ENCODE peak calls at places on chromosomes 1 and 21, in six cellular contexts. One of them, this sample, is unnamed.

GRCh38 chr1:99685516-99686180 is 39.7 kb downstream of the PALMD start:
- DNase-seq in NCI-H1092: peak
- DNase-seq in transverse colon: peak
- DNase-seq in effector memory CD8-positive, alpha-beta T cell: peak
- DNase-seq in GM23248: peak
- DNase-seq in WTC11: peak
- DNase-seq in this sample: no peak

GRCh38 chr1:116681343-116681899 is 13.9 kb upstream of the IGSF3 start:
- DNase-seq in GM23248: no peak
- DNase-seq in transverse colon: no peak
- DNase-seq in effector memory CD8-positive, alpha-beta T cell: no peak
- DNase-seq in WTC11: no peak
- DNase-seq in NCI-H1092: no peak
- DNase-seq in this sample: no peak

GRCh38 chr1:240946926-240947325 is 335.0 kb upstream of the GREM2 start:
- DNase-seq in effector memory CD8-positive, alpha-beta T cell: no peak
- DNase-seq in WTC11: peak
- DNase-seq in GM23248: peak
- DNase-seq in transverse colon: peak
- DNase-seq in NCI-H1092: no peak
- DNase-seq in this sample: no peak

GRCh38 chr1:45493116-45493697 is 2.2 kb upstream of the TESK2 start:
- DNase-seq in GM23248: peak
- DNase-seq in WTC11: peak
- DNase-seq in NCI-H1092: peak
- DNase-seq in transverse colon: peak
- DNase-seq in effector memory CD8-positive, alpha-beta T cell: peak
- DNase-seq in this sample: no peak

GRCh38 chr1:184033711-184034167 is 3.8 kb downstream of the COLGALT2 start:
- DNase-seq in GM23248: peak
- DNase-seq in NCI-H1092: no peak
- DNase-seq in transverse colon: no peak
- DNase-seq in WTC11: no peak
- DNase-seq in effector memory CD8-positive, alpha-beta T cell: no peak
- DNase-seq in this sample: no peak

GRCh38 chr21:44989538-44989888 is 49.7 kb downstream of the SLX9 start:
- DNase-seq in WTC11: no peak
- DNase-seq in transverse colon: no peak
- DNase-seq in effector memory CD8-positive, alpha-beta T cell: no peak
- DNase-seq in NCI-H1092: no peak
- DNase-seq in GM23248: no peak
- DNase-seq in this sample: no peak

GRCh38 chr1:50978852-50979781 is 9.1 kb downstream of the CDKN2C start:
- DNase-seq in GM23248: no peak
- DNase-seq in effector memory CD8-positive, alpha-beta T cell: no peak
- DNase-seq in WTC11: no peak
- DNase-seq in transverse colon: peak
- DNase-seq in NCI-H1092: peak
- DNase-seq in this sample: no peak

GRCh38 chr1:41272601-41273000 is 30.5 kb upstream of the SCMH1 start:
- DNase-seq in transverse colon: no peak
- DNase-seq in GM23248: no peak
- DNase-seq in NCI-H1092: no peak
- DNase-seq in effector memory CD8-positive, alpha-beta T cell: no peak
- DNase-seq in WTC11: no peak
- DNase-seq in this sample: no peak

GRCh38 chr1:225617479-225617878 is 35.4 kb downstream of the ENAH start:
- DNase-seq in WTC11: no peak
- DNase-seq in NCI-H1092: no peak
- DNase-seq in GM23248: peak
- DNase-seq in transverse colon: no peak
- DNase-seq in effector memory CD8-positive, alpha-beta T cell: no peak
- DNase-seq in this sample: no peak

GRCh38 chr1:197619008-197619640 is 156.2 kb downstream of the DENND1B start:
- DNase-seq in NCI-H1092: no peak
- DNase-seq in effector memory CD8-positive, alpha-beta T cell: no peak
- DNase-seq in GM23248: peak
- DNase-seq in WTC11: no peak
- DNase-seq in transverse colon: no peak
- DNase-seq in this sample: no peak

GRCh38 chr1:10794724-10795304 is 1.6 kb downstream of the CASZ1 start:
- DNase-seq in effector memory CD8-positive, alpha-beta T cell: no peak
- DNase-seq in WTC11: peak
- DNase-seq in GM23248: peak
- DNase-seq in transverse colon: no peak
- DNase-seq in NCI-H1092: no peak
- DNase-seq in this sample: peak

This sample was measured in natural killer cell treated with Interleukin-12 subunit alpha and Interleukin-12 subunit beta and Interleukin-15 and Interleukin-18, amount 100 ng/mL, for 72 hours.